ENCODE peak calls at places on chromosomes 16 and 17, in five cellular contexts. G is AG10803; Y is HEK293T; B is activated CD8-positive, alpha-beta memory T cell treated with anti-CD3 and anti-CD28 coated beads for 24 hours; U is A549. N is an unnamed sample.

GRCh38 chr16:57071840-57072541 is 20.4 kb upstream of the CPNE2 start:
- DNase-seq in G (peak), B (no peak), U (no peak), Y (no peak), N (no peak)

GRCh38 chr17:63954402-63955063 is 18.2 kb downstream of the SCN4A start:
- DNase-seq in B (no peak), Y (no peak), G (no peak), U (no peak), N (no peak)

GRCh38 chr17:2954898-2955445 is 108.4 kb downstream of the OR1D5 start:
- DNase-seq in Y (no peak), G (peak), B (peak), U (peak), N (peak)

GRCh38 chr16:4377573-4378146 is 6.0 kb downstream of the VASN start:
- DNase-seq in Y (no peak), U (no peak), G (no peak), B (no peak), N (no peak)

GRCh38 chr17:60527701-60528100 is 1.7 kb upstream of the APPBP2 start:
- DNase-seq in B (no peak), G (no peak), Y (no peak), U (no peak), N (no peak)

GRCh38 chr17:16374539-16374938 is 6.4 kb upstream of the UBB start:
- DNase-seq in G (no peak), Y (no peak), B (no peak), U (no peak), N (no peak)

GRCh38 chr17:45269912-45270311 is 8.0 kb upstream of the SPATA32 start:
- DNase-seq in G (no peak), B (no peak), U (no peak), Y (no peak), N (no peak)

GRCh38 chr16:30949655-30950515 is 1.0 kb downstream of the ORAI3 start:
- DNase-seq in Y (no peak), B (peak), U (peak), G (peak), N (peak)

GRCh38 chr16:86343111-86343642 is 167.2 kb upstream of the FOXF1 start:
- DNase-seq in U (no peak), G (peak), Y (no peak), B (no peak), N (no peak)

GRCh38 chr17:43927101-43927935 is 15.0 kb downstream of the PPY start:
- DNase-seq in G (no peak), B (no peak), U (no peak), Y (no peak), N (no peak)

GRCh38 chr16:57498031-57498430 is 11.7 kb upstream of the DOK4 start:
- DNase-seq in G (no peak), B (no peak), Y (no peak), U (no peak), N (no peak)

GRCh38 chr16:889586-889985 is 81.2 kb downstream of the LMF1 start:
- DNase-seq in B (no peak), G (no peak), Y (no peak), U (no peak), N (no peak)

GRCh38 chr17:82000803-82001649 is 21.7 kb downstream of the CENPX start:
- DNase-seq in U (no peak), B (no peak), Y (no peak), G (no peak), N (no peak)

GRCh38 chr17:41618341-41619161 is 5.8 kb downstream of the KRT17 start:
- DNase-seq in U (no peak), G (no peak), Y (no peak), B (no peak), N (no peak)

GRCh38 chr16:75341934-75342811 is 90.7 kb upstream of the BCAR1 start:
- DNase-seq in B (no peak), Y (no peak), G (peak), U (no peak), N (no peak)

GRCh38 chr17:3796110-3796821 is 4.7 kb downstream of the ITGAE start:
- DNase-seq in Y (no peak), B (peak), G (no peak), U (no peak), N (no peak)

GRCh38 chr17:10698116-10698818 is 873 bp downstream of the ADPRM start:
- DNase-seq in B (no peak), Y (peak), G (peak), U (peak), N (no peak)

GRCh38 chr17:8222630-8223355 is 12.4 kb upstream of the AURKB start:
- DNase-seq in U (peak), Y (peak), B (peak), G (peak), N (peak)

GRCh38 chr17:27601069-27601974 is 29.7 kb upstream of the LGALS9 start:
- DNase-seq in Y (peak), B (peak), U (peak), G (peak), N (peak)

GRCh38 chr17:75753514-75754377 is 11.2 kb downstream of the GALK1 start:
- DNase-seq in G (peak), U (no peak), B (peak), Y (peak), N (no peak)

GRCh38 chr17:14434506-14434905 is 133.6 kb downstream of the HS3ST3B1 start:
- DNase-seq in U (no peak), B (no peak), G (no peak), Y (no peak), N (no peak)

GRCh38 chr16:25950586-25951201 is 258.9 kb downstream of the HS3ST4 start:
- DNase-seq in U (no peak), G (no peak), Y (no peak), B (no peak), N (no peak)

GRCh38 chr17:49333806-49334205 is 28.2 kb downstream of the ZNF652 start:
- DNase-seq in Y (no peak), B (no peak), G (no peak), U (no peak), N (no peak)

GRCh38 chr16:6453742-6454141 is 878.9 kb upstream of the RBFOX1 start:
- DNase-seq in B (no peak), Y (no peak), U (no peak), G (no peak), N (no peak)

GRCh38 chr16:84511180-84511800 is 6.8 kb upstream of the MEAK7 start:
- DNase-seq in Y (peak), B (peak), U (peak), G (peak), N (peak)

GRCh38 chr16:50622029-50622428 is 59.1 kb downstream of the SNX20 start:
- DNase-seq in Y (no peak), G (no peak), U (no peak), B (no peak), N (no peak)

GRCh38 chr17:61783120-61783519 is 80.2 kb downstream of the BRIP1 start:
- DNase-seq in G (no peak), U (no peak), Y (no peak), B (no peak), N (no peak)